ENCODE peak calls at places on chromosomes 1 and 21, in four cellular contexts. One of them, this sample, is unnamed.

GRCh38 chr1:12595839-12596821 is 21.9 kb downstream of the DHRS3 start:
- DNase-seq in HepG2: no peak
- DNase-seq in A549: peak
- DNase-seq in endothelial cell of umbilical vein: peak
- DNase-seq in this sample: peak

GRCh38 chr1:168835791-168836190 is 106.8 kb upstream of the DPT start:
- DNase-seq in HepG2: no peak
- DNase-seq in A549: no peak
- DNase-seq in endothelial cell of umbilical vein: no peak
- DNase-seq in this sample: no peak

GRCh38 chr1:88731475-88731874 is 47.4 kb downstream of the PKN2 start:
- DNase-seq in A549: peak
- DNase-seq in HepG2: no peak
- DNase-seq in endothelial cell of umbilical vein: peak
- DNase-seq in this sample: no peak

GRCh38 chr1:246450485-246451251 is 56.4 kb downstream of the SMYD3 start:
- DNase-seq in HepG2: peak
- DNase-seq in endothelial cell of umbilical vein: peak
- DNase-seq in A549: peak
- DNase-seq in this sample: peak

GRCh38 chr1:57422271-57423134 is 1.4 kb downstream of the DAB1 start:
- DNase-seq in HepG2: no peak
- DNase-seq in endothelial cell of umbilical vein: no peak
- DNase-seq in A549: no peak
- DNase-seq in this sample: no peak

GRCh38 chr1:50684185-50684584 is 260.9 kb upstream of the DMRTA2 start:
- DNase-seq in A549: no peak
- DNase-seq in endothelial cell of umbilical vein: no peak
- DNase-seq in HepG2: no peak
- DNase-seq in this sample: no peak

GRCh38 chr21:42471206-42471605 is 24.8 kb downstream of the RSPH1 start:
- DNase-seq in A549: no peak
- DNase-seq in HepG2: no peak
- DNase-seq in endothelial cell of umbilical vein: no peak
- DNase-seq in this sample: no peak

GRCh38 chr1:67314696-67315095 is 7.0 kb downstream of the IL12RB2 start:
- DNase-seq in endothelial cell of umbilical vein: no peak
- DNase-seq in HepG2: no peak
- DNase-seq in A549: no peak
- DNase-seq in this sample: no peak

GRCh38 chr1:192160186-192160585 is 1.9 kb downstream of the RGS18 start:
- DNase-seq in A549: no peak
- DNase-seq in endothelial cell of umbilical vein: no peak
- DNase-seq in HepG2: no peak
- DNase-seq in this sample: peak

GRCh38 chr1:85936057-85936456 is 220.5 kb downstream of the COL24A1 start:
- DNase-seq in A549: no peak
- DNase-seq in endothelial cell of umbilical vein: no peak
- DNase-seq in HepG2: no peak
- DNase-seq in this sample: no peak

GRCh38 chr1:170063109-170063826 is 11.2 kb downstream of the KIFAP3 start:
- DNase-seq in A549: no peak
- DNase-seq in HepG2: peak
- DNase-seq in endothelial cell of umbilical vein: no peak
- DNase-seq in this sample: no peak

GRCh38 chr1:211952299-211952698 is 83.1 kb downstream of the INTS7 start:
- DNase-seq in HepG2: no peak
- DNase-seq in endothelial cell of umbilical vein: no peak
- DNase-seq in A549: no peak
- DNase-seq in this sample: no peak

GRCh38 chr21:34363733-34364132 is at the start of gene KCNE2:
- DNase-seq in HepG2: no peak
- DNase-seq in endothelial cell of umbilical vein: no peak
- DNase-seq in A549: no peak
- DNase-seq in this sample: no peak

GRCh38 chr1:234628099-234628498 is 18.1 kb upstream of the IRF2BP2 start:
- DNase-seq in A549: peak
- DNase-seq in HepG2: no peak
- DNase-seq in endothelial cell of umbilical vein: peak
- DNase-seq in this sample: no peak

GRCh38 chr1:200405273-200405672 is 4.6 kb downstream of the ZNF281 start:
- DNase-seq in HepG2: peak
- DNase-seq in A549: no peak
- DNase-seq in endothelial cell of umbilical vein: no peak
- DNase-seq in this sample: peak
- H3K4me3 ChIP-seq in HepG2: peak
- H3K4me3 ChIP-seq in A549: peak
- H3K4me3 ChIP-seq in endothelial cell of umbilical vein: no peak
- H3K4me3 ChIP-seq in this sample: peak

DNA sequence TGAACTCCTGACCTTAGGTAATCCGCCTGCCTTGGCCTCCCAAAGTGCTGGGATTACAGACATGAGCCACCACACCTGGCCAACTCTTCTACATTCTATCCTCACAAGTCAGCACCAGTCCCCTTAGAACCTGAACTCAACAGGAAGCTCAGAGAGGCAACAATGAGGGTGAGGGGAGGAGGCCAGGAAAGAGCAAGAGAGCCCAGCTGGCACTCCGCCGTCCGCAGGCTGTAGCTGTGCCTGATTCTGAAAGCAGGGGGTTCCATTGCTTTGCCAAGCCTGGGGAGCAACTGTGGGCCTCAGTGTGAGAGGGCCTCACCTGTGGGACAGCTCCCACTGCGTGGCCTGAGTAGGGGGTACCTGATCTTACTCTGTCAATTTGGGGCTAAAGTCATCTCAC is 18.7 kb downstream of the STK40 start:
- DNase-seq in A549: no peak
- DNase-seq in endothelial cell of umbilical vein: peak
- DNase-seq in HepG2: no peak
- DNase-seq in this sample: no peak
- TF ChIP-seq MYC in A549: no peak
- TF ChIP-seq MYC in endothelial cell of umbilical vein: no peak
- TF ChIP-seq MYC in HepG2: no peak
- TF ChIP-seq MYC in this sample: no peak

GRCh38 chr1:163561570-163562295 is 240.0 kb downstream of the NUF2 start:
- DNase-seq in HepG2: peak
- DNase-seq in A549: no peak
- DNase-seq in endothelial cell of umbilical vein: peak
- DNase-seq in this sample: peak
- TF ChIP-seq CTCF in HepG2: peak
- TF ChIP-seq CTCF in A549: no peak
- TF ChIP-seq CTCF in endothelial cell of umbilical vein: peak
- TF ChIP-seq CTCF in this sample: no peak

GRCh38 chr1:32540589-32540988 is 1.4 kb downstream of the ZBTB8A start:
- DNase-seq in A549: no peak
- DNase-seq in endothelial cell of umbilical vein: no peak
- DNase-seq in HepG2: no peak
- DNase-seq in this sample: peak
- H3K4me3 ChIP-seq in A549: peak
- H3K4me3 ChIP-seq in endothelial cell of umbilical vein: no peak
- H3K4me3 ChIP-seq in HepG2: no peak
- H3K4me3 ChIP-seq in this sample: no peak

GRCh38 chr1:18942340-18942739 is 14.1 kb downstream of the IFFO2 start:
- DNase-seq in HepG2: no peak
- DNase-seq in A549: no peak
- DNase-seq in endothelial cell of umbilical vein: no peak
- DNase-seq in this sample: no peak

GRCh38 chr1:18938707-18939070 is 17.8 kb downstream of the IFFO2 start:
- DNase-seq in A549: no peak
- DNase-seq in endothelial cell of umbilical vein: no peak
- DNase-seq in HepG2: no peak
- DNase-seq in this sample: no peak

GRCh38 chr1:18941221-18942141 is 15.0 kb downstream of the IFFO2 start:
- DNase-seq in A549: no peak
- DNase-seq in endothelial cell of umbilical vein: peak
- DNase-seq in HepG2: peak
- DNase-seq in this sample: no peak

GRCh38 chr1:18939398-18940302 is 16.8 kb downstream of the IFFO2 start:
- DNase-seq in endothelial cell of umbilical vein: no peak
- DNase-seq in A549: no peak
- DNase-seq in HepG2: no peak
- DNase-seq in this sample: no peak

GRCh38 chr1:18940303-18941020 is 16.0 kb downstream of the IFFO2 start:
- DNase-seq in HepG2: no peak
- DNase-seq in A549: no peak
- DNase-seq in endothelial cell of umbilical vein: no peak
- DNase-seq in this sample: no peak
- TF ChIP-seq MYC in HepG2: no peak
- TF ChIP-seq MYC in A549: no peak
- TF ChIP-seq MYC in endothelial cell of umbilical vein: no peak
- TF ChIP-seq MYC in this sample: no peak

GRCh38 chr1:13889495-13889894 is 189.5 kb downstream of the PRDM2 start:
- DNase-seq in endothelial cell of umbilical vein: no peak
- DNase-seq in A549: no peak
- DNase-seq in HepG2: no peak
- DNase-seq in this sample: no peak
- TF ChIP-seq CTCF in endothelial cell of umbilical vein: no peak
- TF ChIP-seq CTCF in A549: no peak
- TF ChIP-seq CTCF in HepG2: no peak
- TF ChIP-seq CTCF in this sample: no peak

DNA sequence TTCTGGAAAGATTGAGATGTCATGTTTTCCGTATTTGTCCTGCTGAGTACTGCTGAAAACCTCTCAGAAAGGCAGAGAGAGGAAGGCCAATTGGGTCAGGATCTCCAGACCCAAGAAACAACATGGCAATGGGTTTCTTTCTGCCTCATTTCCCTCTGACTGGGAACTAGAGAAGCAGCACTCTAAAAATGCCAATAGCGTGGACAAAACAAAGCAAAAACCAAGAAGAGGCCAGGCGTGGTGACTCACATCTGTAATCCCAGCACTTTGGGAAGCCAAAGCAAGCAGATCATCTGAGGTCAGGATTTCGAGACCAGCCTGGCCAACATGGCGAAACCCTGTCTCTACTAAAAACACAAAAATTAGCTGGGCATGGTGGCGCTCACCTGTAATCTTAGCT is 18.3 kb downstream of the TNFRSF9 start:
- DNase-seq in A549: no peak
- DNase-seq in HepG2: no peak
- DNase-seq in endothelial cell of umbilical vein: no peak
- DNase-seq in this sample: no peak
- H3K4me3 ChIP-seq in A549: no peak
- H3K4me3 ChIP-seq in HepG2: no peak
- H3K4me3 ChIP-seq in endothelial cell of umbilical vein: no peak
- H3K4me3 ChIP-seq in this sample: no peak

DNA sequence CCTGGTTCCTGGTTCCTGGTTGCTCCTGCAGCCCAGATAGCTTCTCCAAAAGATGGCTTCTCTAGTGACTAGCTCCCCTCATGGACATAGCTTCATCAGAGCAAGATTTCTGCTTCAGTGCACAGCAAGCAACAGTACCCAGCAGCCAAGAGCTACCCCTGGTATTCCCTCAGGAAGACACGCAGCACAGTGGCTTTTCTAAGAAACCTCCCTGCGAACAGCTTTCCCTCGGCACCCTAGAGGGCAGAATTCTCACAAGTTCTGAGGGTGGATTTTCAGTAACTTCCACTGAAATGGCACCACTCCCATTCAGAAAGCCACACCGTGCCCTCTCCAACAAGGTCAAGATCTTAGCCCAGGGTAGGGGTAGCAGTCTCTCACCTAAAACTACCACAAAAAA is 128.2 kb downstream of the EIF4G3 start:
- DNase-seq in endothelial cell of umbilical vein: no peak
- DNase-seq in A549: no peak
- DNase-seq in HepG2: no peak
- DNase-seq in this sample: no peak
- TF ChIP-seq MYC in endothelial cell of umbilical vein: no peak
- TF ChIP-seq MYC in A549: no peak
- TF ChIP-seq MYC in HepG2: no peak
- TF ChIP-seq MYC in this sample: no peak

This sample was measured in NB4.